ENCODE peak calls at places on chromosomes 3 and 15, in nine cellular contexts. O, Y, E, J, V, D, Z, M and C are unnamed samples.

GRCh38 chr3:138197058-138197457 is 10.0 kb downstream of the ARMC8 start:
- DNase-seq in O (no peak), Y (no peak), E (no peak), J (no peak), V (no peak), D (peak), Z (peak), M (no peak), C (no peak)

GRCh38 chr15:38514601-38515000 is 50.0 kb downstream of the RASGRP1 start:
- DNase-seq in O (no peak), Y (no peak), E (no peak), J (no peak), V (no peak), D (no peak), Z (no peak), M (no peak), C (no peak)

GRCh38 chr15:89379818-89380217 is 45.2 kb upstream of the POLG start:
- DNase-seq in O (no peak), Y (no peak), E (no peak), J (no peak), V (no peak), D (no peak), Z (no peak), M (no peak), C (no peak)

GRCh38 chr3:96000963-96001362 is 813.4 kb upstream of the EPHA6 start:
- DNase-seq in O (no peak), Y (no peak), E (no peak), J (no peak), V (no peak), D (no peak), Z (no peak), M (no peak), C (no peak)

GRCh38 chr15:101436526-101436925 is 53.0 kb downstream of the PCSK6 start:
- DNase-seq in O (no peak), Y (no peak), E (no peak), J (no peak), V (no peak), D (no peak), Z (no peak), M (no peak), C (no peak)

GRCh38 chr3:101942356-101942755 is 93.0 kb downstream of the NFKBIZ start:
- DNase-seq in O (no peak), Y (no peak), E (no peak), J (no peak), V (no peak), D (no peak), Z (peak), M (no peak), C (no peak)

GRCh38 chr3:107841864-107842263 is 249.0 kb downstream of the CD47 start:
- DNase-seq in O (no peak), Y (no peak), E (no peak), J (no peak), V (no peak), D (no peak), Z (peak), M (no peak), C (no peak)

GRCh38 chr3:134394380-134394779 is 20.1 kb upstream of the AMOTL2 start:
- DNase-seq in O (no peak), Y (no peak), E (no peak), J (no peak), V (no peak), D (no peak), Z (no peak), M (no peak), C (no peak)

GRCh38 chr3:185153170-185153733 is 392 bp upstream of the C3orf70 start:
- DNase-seq in O (peak), Y (no peak), E (no peak), J (no peak), V (no peak), D (no peak), Z (no peak), M (no peak), C (no peak)

GRCh38 chr3:169147246-169148008 is 516.1 kb downstream of the MECOM start:
- DNase-seq in O (peak), Y (no peak), E (peak), J (peak), V (peak), D (peak), Z (peak), M (no peak), C (peak)

GRCh38 chr3:197028711-197029510 is 706 bp downstream of the MELTF start:
- DNase-seq in O (peak), Y (no peak), E (peak), J (no peak), V (no peak), D (no peak), Z (no peak), M (no peak), C (no peak)

GRCh38 chr3:117610156-117610555 is 900.6 kb downstream of the TUSC7 start:
- DNase-seq in O (no peak), Y (no peak), E (no peak), J (no peak), V (no peak), D (no peak), Z (no peak), M (no peak), C (no peak)

GRCh38 chr15:64004582-64004981 is 41.7 kb downstream of the DAPK2 start:
- DNase-seq in O (no peak), Y (no peak), E (peak), J (no peak), V (no peak), D (peak), Z (peak), M (no peak), C (no peak)

GRCh38 chr15:60118146-60118545 is 114.0 kb downstream of the FOXB1 start:
- DNase-seq in O (no peak), Y (no peak), E (no peak), J (no peak), V (no peak), D (no peak), Z (no peak), M (no peak), C (no peak)

GRCh38 chr15:85800460-85801123 is 5.9 kb upstream of the KLHL25 start:
- DNase-seq in O (peak), Y (no peak), E (peak), J (no peak), V (no peak), D (peak), Z (peak), M (no peak), C (no peak)

GRCh38 chr3:74079961-74080562 is 455.3 kb upstream of the PDZRN3 start:
- DNase-seq in O (no peak), Y (no peak), E (no peak), J (no peak), V (no peak), D (no peak), Z (no peak), M (no peak), C (no peak)

GRCh38 chr3:129507181-129507831 is 21.1 kb upstream of the RHO start:
- DNase-seq in O (no peak), Y (no peak), E (no peak), J (no peak), V (no peak), D (no peak), Z (no peak), M (no peak), C (no peak)

GRCh38 chr3:170740285-170740684 is 129.7 kb downstream of the RPL22L1 start:
- DNase-seq in O (no peak), Y (no peak), E (no peak), J (no peak), V (no peak), D (no peak), Z (no peak), M (no peak), C (no peak)